ENCODE peak calls at places on chromosomes 3 and 15, in five cellular contexts. S is brain microvascular endothelial cell, X is K562, M is HL-60, T is PC-3. N is an unnamed sample.
A peak's percentile ranks its signal among the peaks of the same experiment; 100 is the strongest.

GRCh38 chr3:124780356-124780755 is 50.1 kb downstream of the UMPS start:
- DNase-seq in S (peak; percentile 62), X (no peak), M (no peak), T (no peak), N (peak; percentile 80)

GRCh38 chr3:72255736-72256559 is 471.0 kb upstream of the PROK2 start:
- DNase-seq in S (no peak), X (no peak), M (no peak), T (no peak), N (no peak)

GRCh38 chr3:167913218-167913902 is 177.8 kb downstream of the SERPINI1 start:
- DNase-seq in S (peak; percentile 35), X (no peak), M (peak; percentile 62), T (peak; percentile 46), N (no peak)

GRCh38 chr3:101868534-101869464 is 19.5 kb downstream of the NFKBIZ start:
- DNase-seq in S (peak; percentile 49), X (peak; percentile 18), M (no peak), T (peak; percentile 47), N (no peak)

GRCh38 chr15:35000511-35000910 is 12.4 kb upstream of the ZNF770 start:
- DNase-seq in S (peak; percentile 34), X (no peak), M (peak; percentile 38), T (peak; percentile 90), N (peak; percentile 9)

GRCh38 chr15:85865070-85865684 is 70.5 kb upstream of the KLHL25 start:
- DNase-seq in S (peak; percentile 29), X (peak; percentile 39), M (no peak), T (peak; percentile 62), N (no peak)

GRCh38 chr3:52343946-52344600 is 28.0 kb downstream of the DNAH1 start:
- DNase-seq in S (no peak), X (no peak), M (no peak), T (no peak), N (no peak)

GRCh38 chr3:176430244-176430893 is 766.9 kb downstream of the TBL1XR1 start:
- DNase-seq in S (peak; percentile 36), X (peak; percentile 13), M (no peak), T (peak; percentile 72), N (peak; percentile 13)

GRCh38 chr3:31862861-31863260 is 118.2 kb downstream of the OSBPL10 start:
- DNase-seq in S (no peak), X (no peak), M (no peak), T (no peak), N (no peak)

GRCh38 chr3:194103475-194103874 is 32.5 kb upstream of the HES1 start:
- DNase-seq in S (no peak), X (no peak), M (no peak), T (no peak), N (no peak)

GRCh38 chr3:109548192-109548938 is 211.0 kb upstream of the DPPA4 start:
- DNase-seq in S (peak; percentile 20), X (no peak), M (no peak), T (peak; percentile 28), N (no peak)

GRCh38 chr3:160038862-160039562 is 50.4 kb downstream of the IL12A start:
- DNase-seq in S (no peak), X (no peak), M (no peak), T (no peak), N (no peak)

GRCh38 chr3:6354653-6355052 is 506.3 kb upstream of the GRM7 start:
- DNase-seq in S (no peak), X (no peak), M (no peak), T (no peak), N (no peak)

GRCh38 chr15:70669966-70670658 is 93.2 kb downstream of the UACA start:
- DNase-seq in S (no peak), X (no peak), M (no peak), T (no peak), N (no peak)

GRCh38 chr15:77118787-77119410 is 48.0 kb upstream of the TSPAN3 start:
- DNase-seq in S (peak; percentile 70), X (no peak), M (no peak), T (peak; percentile 68), N (peak; percentile 28)

GRCh38 chr3:178669046-178669445 is 132.8 kb downstream of the KCNMB2 start:
- DNase-seq in S (no peak), X (no peak), M (no peak), T (no peak), N (peak; percentile 10)

GRCh38 chr3:186281172-186281571 is 80.9 kb downstream of the DGKG start:
- DNase-seq in S (peak; percentile 94), X (no peak), M (no peak), T (peak; percentile 84), N (no peak)

GRCh38 chr3:33826688-33827087 is 28.3 kb downstream of the PDCD6IP start:
- DNase-seq in S (no peak), X (no peak), M (no peak), T (no peak), N (peak; percentile 25)

GRCh38 chr3:4799266-4800256 is 179.7 kb upstream of the BHLHE40 start:
- DNase-seq in S (no peak), X (no peak), M (no peak), T (no peak), N (no peak)

GRCh38 chr15:80834402-80834801 is 55.2 kb downstream of the CEMIP start:
- DNase-seq in S (no peak), X (no peak), M (no peak), T (no peak), N (no peak)

GRCh38 chr3:120506828-120507774 is 56.3 kb upstream of the FSTL1 start:
- DNase-seq in S (peak; percentile 53), X (peak; percentile 16), M (no peak), T (peak; percentile 84), N (no peak)

GRCh38 chr3:195823998-195824397 is 12.3 kb upstream of the MUC4 start:
- DNase-seq in S (no peak), X (no peak), M (no peak), T (peak; percentile 69), N (no peak)

GRCh38 chr3:13887746-13888300 is 8.0 kb upstream of the WNT7A start:
- DNase-seq in S (no peak), X (no peak), M (no peak), T (no peak), N (no peak)

GRCh38 chr3:20772869-20773268 is 586.9 kb upstream of the SGO1 start:
- DNase-seq in S (no peak), X (no peak), M (no peak), T (no peak), N (no peak)

GRCh38 chr3:151299006-151299405 is 17.6 kb downstream of the GPR87 start:
- DNase-seq in S (no peak), X (no peak), M (no peak), T (no peak), N (no peak)

GRCh38 chr3:151296226-151296625 is 17.9 kb upstream of the P2RY14 start:
- DNase-seq in S (no peak), X (no peak), M (no peak), T (no peak), N (no peak)

GRCh38 chr3:151290673-151291072 is 12.3 kb upstream of the P2RY14 start:
- DNase-seq in S (no peak), X (no peak), M (no peak), T (peak; percentile 78), N (no peak)

GRCh38 chr3:151293127-151293526 is 14.8 kb upstream of the P2RY14 start:
- DNase-seq in S (no peak), X (no peak), M (no peak), T (no peak), N (no peak)
- H3K27me3 ChIP-seq in S (no peaks in the 10 kb centered on the region), X (peaks cover 16% of the 10 kb centered on the region), M (no peaks in the 10 kb centered on the region), T (no peaks in the 10 kb centered on the region), N (no peaks in the 10 kb centered on the region)

GRCh38 chr15:90839187-90840071 is 29.0 kb upstream of the FURIN start:
- DNase-seq in S (no peak), X (no peak), M (peak; percentile 77), T (no peak), N (no peak)
- H3K4me3 ChIP-seq in S (no peak overlapping the region), X (no peak overlapping the region), M (peak overlapping the region; percentile 0), T (no peak overlapping the region), N (no peak overlapping the region)

GRCh38 chr15:58854598-58854997 is 78.9 kb downstream of the SLTM start:
- DNase-seq in S (no peak), X (no peak), M (no peak), T (no peak), N (no peak)

GRCh38 chr15:58856090-58856489 is 77.4 kb downstream of the SLTM start:
- DNase-seq in S (peak; percentile 67), X (no peak), M (no peak), T (peak; percentile 6), N (peak; percentile 22)

DNA sequence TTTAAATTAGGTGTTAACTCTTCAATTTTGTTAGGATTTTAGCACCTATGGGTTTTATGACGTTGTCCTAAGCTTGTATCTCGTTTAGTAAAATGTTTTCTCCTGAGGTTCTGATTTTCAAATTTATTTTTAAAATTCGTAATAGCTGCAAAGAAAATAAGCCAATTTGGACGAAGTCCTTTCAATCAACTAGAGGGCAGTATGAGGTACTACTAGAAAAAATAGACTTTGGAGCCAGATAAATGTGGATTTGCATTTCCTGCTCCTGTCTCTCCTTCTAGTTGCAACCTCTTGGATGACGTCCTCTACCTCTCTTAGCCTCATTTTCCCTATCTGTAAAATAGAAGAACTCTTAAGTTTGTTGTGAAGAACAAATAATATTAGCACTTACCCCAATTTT is 81.1 kb downstream of the SLTM start:
- DNase-seq in S (no peak), X (no peak), M (no peak), T (peak; percentile 28), N (no peak)
- TF ChIP-seq CTCF in S (peak; percentile 9), X (peak; percentile 30), M (no peak), T (peak; percentile 44), N (no peak)

DNA sequence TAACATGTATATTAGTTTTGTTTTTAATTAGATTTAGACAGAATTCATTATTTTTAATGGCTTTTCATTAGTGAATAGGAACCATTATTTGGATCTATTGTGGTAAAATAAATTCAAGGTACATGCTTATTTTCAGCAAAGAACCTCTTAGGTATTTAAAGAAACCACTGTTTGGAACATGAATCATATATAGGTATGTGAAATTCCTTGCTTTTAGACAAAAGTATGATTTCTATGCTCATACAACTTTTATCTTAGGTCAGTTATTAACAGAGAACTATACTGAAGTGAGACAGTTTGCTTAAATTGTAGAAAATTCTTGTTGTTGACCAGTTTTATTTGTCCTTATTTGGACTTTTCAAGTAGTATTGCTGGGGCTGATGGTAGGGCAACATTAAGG is 389.9 kb downstream of the FEZF2 start:
- DNase-seq in S (no peak), X (no peak), M (no peak), T (no peak), N (no peak)
- H3K27me3 ChIP-seq in S (no peaks in the 10 kb centered on the region), X (no peaks in the 10 kb centered on the region), M (no peaks in the 10 kb centered on the region), T (no peaks in the 10 kb centered on the region), N (no peaks in the 10 kb centered on the region)

N was measured in BJ.